ENCODE peak calls at places on chromosomes 6 and 20, in six cellular contexts. O, L, Q, F, B and X are unnamed samples.

GRCh38 chr6:43917878-43918382 is 147.9 kb downstream of the VEGFA start:
- DNase-seq in O (no peak), L (peak; percentile 37), Q (no peak), F (no peak), B (no peak), X (peak; percentile 43)

GRCh38 chr6:118638288-118638687 is 13.1 kb downstream of the CEP85L start:
- DNase-seq in O (no peak), L (no peak), Q (no peak), F (no peak), B (no peak), X (no peak)

GRCh38 chr20:34285450-34285849 is 17.7 kb downstream of the AHCY start:
- DNase-seq in O (no peak), L (no peak), Q (no peak), F (no peak), B (no peak), X (no peak)

GRCh38 chr20:35344354-35344837 is 52.2 kb upstream of the FAM83C start:
- DNase-seq in O (no peak), L (peak; percentile 84), Q (no peak), F (peak; percentile 98), B (no peak), X (peak; percentile 86)

GRCh38 chr6:44176935-44177509 is 18.4 kb downstream of the CAPN11 start:
- DNase-seq in O (no peak), L (no peak), Q (no peak), F (peak; percentile 17), B (no peak), X (no peak)

GRCh38 chr6:108002365-108003221 is 44.6 kb upstream of the SEC63 start:
- DNase-seq in O (no peak), L (no peak), Q (no peak), F (peak; percentile 6), B (no peak), X (no peak)

GRCh38 chr20:25223179-25223661 is 24.7 kb upstream of the PYGB start:
- DNase-seq in O (peak; percentile 13), L (peak; percentile 97), Q (no peak), F (peak; percentile 94), B (no peak), X (peak; percentile 62)

GRCh38 chr20:6623989-6624388 is 143.5 kb upstream of the BMP2 start:
- DNase-seq in O (no peak), L (no peak), Q (peak; percentile 4), F (no peak), B (no peak), X (no peak)

GRCh38 chr20:36572701-36573102 is 695 bp upstream of the TGIF2 start:
- DNase-seq in O (no peak), L (no peak), Q (peak; percentile 36), F (peak; percentile 24), B (no peak), X (peak; percentile 20)

GRCh38 chr20:23257848-23258746 is 92.5 kb upstream of the NXT1 start:
- DNase-seq in O (no peak), L (peak; percentile 89), Q (no peak), F (peak; percentile 86), B (peak; percentile 63), X (peak; percentile 84)

GRCh38 chr20:46752639-46753235 is 43.3 kb downstream of the SLC2A10 start:
- DNase-seq in O (peak; percentile 75), L (peak; percentile 71), Q (peak; percentile 78), F (peak; percentile 65), B (no peak), X (peak; percentile 61)

GRCh38 chr6:95243091-95243490 is 334.2 kb upstream of the MANEA start:
- DNase-seq in O (no peak), L (no peak), Q (no peak), F (no peak), B (no peak), X (no peak)

GRCh38 chr6:4100655-4101054 is 21.7 kb upstream of the FAM217A start:
- DNase-seq in O (no peak), L (no peak), Q (no peak), F (no peak), B (no peak), X (no peak)

GRCh38 chr6:27275025-27275956 is 27.8 kb downstream of the PRSS16 start:
- DNase-seq in O (no peak), L (no peak), Q (no peak), F (no peak), B (no peak), X (no peak)

GRCh38 chr6:166580076-166581050 is 6.1 kb downstream of the RAMACL start:
- DNase-seq in O (no peak), L (peak; percentile 46), Q (no peak), F (no peak), B (no peak), X (peak; percentile 63)

GRCh38 chr6:107968081-107968480 is 10.1 kb upstream of the SEC63 start:
- DNase-seq in O (no peak), L (no peak), Q (no peak), F (no peak), B (no peak), X (no peak)

GRCh38 chr6:158508450-158508849 is 51.4 kb upstream of the TMEM181 start:
- DNase-seq in O (no peak), L (no peak), Q (no peak), F (no peak), B (no peak), X (no peak)
- H3K4me3 ChIP-seq in O (no peak overlapping the region), L (no peak overlapping the region), Q (no peak overlapping the region), F (no peak overlapping the region), B (no peak overlapping the region), X (no peak overlapping the region)

DNA sequence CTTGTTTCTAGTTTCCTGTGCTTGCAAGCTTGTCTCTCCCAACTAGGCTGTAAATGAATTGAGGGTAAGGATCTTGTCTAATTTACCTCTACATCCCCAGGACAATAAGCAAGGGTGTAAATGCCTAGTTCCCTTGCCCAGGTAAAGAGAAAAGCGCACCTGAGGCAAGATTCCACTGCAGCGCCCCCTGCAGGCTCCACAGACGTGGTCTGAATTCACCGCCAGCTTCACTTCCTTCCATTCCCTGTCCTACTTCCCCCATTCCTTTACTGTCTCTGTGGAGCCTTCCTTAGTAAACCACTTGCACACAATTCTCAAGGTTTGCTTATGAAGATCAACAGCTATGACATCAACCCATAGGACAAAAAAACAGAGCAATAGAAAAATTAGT is 42.3 kb downstream of the ANKEF1 start:
- DNase-seq in O (no peak), L (no peak), Q (no peak), F (no peak), B (no peak), X (no peak)
- TF ChIP-seq CTCF in O (peak; percentile 71), L (peak; percentile 39), Q (peak; percentile 48), F (peak; percentile 23), B (no peak), X (peak; percentile 12)

GRCh38 chr6:10416863-10417641 is 2.2 kb upstream of the TFAP2A start:
- DNase-seq in O (no peak), L (no peak), Q (no peak), F (no peak), B (no peak), X (no peak)
- H3K4me3 ChIP-seq in O (no peak overlapping the region), L (no peak overlapping the region), Q (peak overlapping the region; percentile 9), F (no peak overlapping the region), B (peak overlapping the region; percentile 58), X (no peak overlapping the region)

GRCh38 chr20:10447028-10447427 is 11.9 kb downstream of the SLX4IP start:
- DNase-seq in O (peak; percentile 54), L (peak; percentile 79), Q (no peak), F (peak; percentile 69), B (no peak), X (peak; percentile 72)
- TF ChIP-seq CTCF in O (peak; percentile 29), L (no peak), Q (peak; percentile 22), F (no peak), B (no peak), X (peak; percentile 4)

GRCh38 chr6:138455746-138456392 is 43.4 kb downstream of the NHSL1 start:
- DNase-seq in O (peak; percentile 61), L (peak; percentile 45), Q (no peak), F (no peak), B (no peak), X (peak; percentile 19)
- H3K4me3 ChIP-seq in O (peak overlapping the region; percentile 7), L (no peak overlapping the region), Q (no peak overlapping the region), F (no peak overlapping the region), B (no peak overlapping the region), X (no peak overlapping the region)

GRCh38 chr6:64985726-64986125 is 721.3 kb downstream of the EYS start:
- DNase-seq in O (no peak), L (no peak), Q (peak; percentile 37), F (no peak), B (no peak), X (no peak)
- TF ChIP-seq CTCF in O (no peak), L (no peak), Q (no peak), F (no peak), B (no peak), X (no peak)

GRCh38 chr6:146422789-146423188 is 120.8 kb upstream of the RAB32 start:
- DNase-seq in O (no peak), L (no peak), Q (no peak), F (no peak), B (no peak), X (no peak)
- H3K4me3 ChIP-seq in O (no peak overlapping the region), L (no peak overlapping the region), Q (no peak overlapping the region), F (no peak overlapping the region), B (no peak overlapping the region), X (no peak overlapping the region)